ENCODE peak calls at places on chromosome 17, in four cellular contexts. One of them, this sample, is unnamed. For H3K4me1, the result is how much of the 10 kb centered on the place peaks cover.

GRCh38 chr17:78532922-78533640 is 44.1 kb downstream of the DNAH17 start:
- DNase-seq in breast epithelium: no peak
- DNase-seq in neural progenitor cell: no peak
- DNase-seq in CD8-positive, alpha-beta memory T cell: no peak
- DNase-seq in this sample: no peak

GRCh38 chr17:69228576-69228975 is at the start of gene ABCA10:
- DNase-seq in breast epithelium: no peak
- DNase-seq in neural progenitor cell: no peak
- DNase-seq in CD8-positive, alpha-beta memory T cell: no peak
- DNase-seq in this sample: no peak

GRCh38 chr17:17109896-17110295 is 67.6 kb downstream of the MPRIP start:
- DNase-seq in breast epithelium: no peak
- DNase-seq in neural progenitor cell: no peak
- DNase-seq in CD8-positive, alpha-beta memory T cell: peak
- DNase-seq in this sample: peak

GRCh38 chr17:78600181-78600651 is 23.0 kb upstream of the DNAH17 start:
- DNase-seq in breast epithelium: no peak
- DNase-seq in neural progenitor cell: no peak
- DNase-seq in CD8-positive, alpha-beta memory T cell: no peak
- DNase-seq in this sample: no peak

GRCh38 chr17:74424658-74425057 is 7.2 kb upstream of the GPRC5C start:
- DNase-seq in breast epithelium: no peak
- DNase-seq in neural progenitor cell: no peak
- DNase-seq in CD8-positive, alpha-beta memory T cell: no peak
- DNase-seq in this sample: no peak

GRCh38 chr17:67025216-67025792 is 19.1 kb upstream of the CACNG1 start:
- DNase-seq in breast epithelium: no peak
- DNase-seq in neural progenitor cell: no peak
- DNase-seq in CD8-positive, alpha-beta memory T cell: no peak
- DNase-seq in this sample: peak

GRCh38 chr17:61129876-61130275 is 269.8 kb upstream of the TBX2 start:
- DNase-seq in breast epithelium: no peak
- DNase-seq in neural progenitor cell: no peak
- DNase-seq in CD8-positive, alpha-beta memory T cell: no peak
- DNase-seq in this sample: no peak

GRCh38 chr17:17379197-17379991 is 76.2 kb downstream of the NT5M start:
- DNase-seq in breast epithelium: no peak
- DNase-seq in neural progenitor cell: peak
- DNase-seq in CD8-positive, alpha-beta memory T cell: no peak
- DNase-seq in this sample: no peak

GRCh38 chr17:27414271-27414670 is 42.0 kb upstream of the KSR1 start:
- DNase-seq in breast epithelium: no peak
- DNase-seq in neural progenitor cell: no peak
- DNase-seq in CD8-positive, alpha-beta memory T cell: no peak
- DNase-seq in this sample: no peak

GRCh38 chr17:2721603-2722002 is 10.0 kb upstream of the CLUH start:
- DNase-seq in breast epithelium: no peak
- DNase-seq in neural progenitor cell: no peak
- DNase-seq in CD8-positive, alpha-beta memory T cell: no peak
- DNase-seq in this sample: no peak

GRCh38 chr17:79691931-79692330 is 38.8 kb upstream of the ENPP7 start:
- DNase-seq in breast epithelium: peak
- DNase-seq in neural progenitor cell: no peak
- DNase-seq in CD8-positive, alpha-beta memory T cell: no peak
- DNase-seq in this sample: no peak

GRCh38 chr17:7739746-7740145 is 22.2 kb downstream of the DNAH2 start:
- DNase-seq in breast epithelium: no peak
- DNase-seq in neural progenitor cell: no peak
- DNase-seq in CD8-positive, alpha-beta memory T cell: no peak
- DNase-seq in this sample: no peak

GRCh38 chr17:78959803-78960202 is 19.9 kb downstream of the LGALS3BP start:
- DNase-seq in breast epithelium: no peak
- DNase-seq in neural progenitor cell: no peak
- DNase-seq in CD8-positive, alpha-beta memory T cell: no peak
- DNase-seq in this sample: no peak

GRCh38 chr17:48102700-48103378 is 1.6 kb upstream of the CBX1 start:
- DNase-seq in breast epithelium: no peak
- DNase-seq in neural progenitor cell: no peak
- DNase-seq in CD8-positive, alpha-beta memory T cell: no peak
- DNase-seq in this sample: no peak

GRCh38 chr17:345992-346785 is 6.4 kb downstream of the RPH3AL start:
- DNase-seq in breast epithelium: no peak
- DNase-seq in neural progenitor cell: no peak
- DNase-seq in CD8-positive, alpha-beta memory T cell: no peak
- DNase-seq in this sample: no peak

GRCh38 chr17:73705594-73705993 is 61.3 kb upstream of the SDK2 start:
- DNase-seq in breast epithelium: no peak
- DNase-seq in neural progenitor cell: no peak
- DNase-seq in CD8-positive, alpha-beta memory T cell: no peak
- DNase-seq in this sample: no peak

GRCh38 chr17:21295036-21295952 is 10.8 kb downstream of the MAP2K3 start:
- DNase-seq in breast epithelium: peak
- DNase-seq in neural progenitor cell: no peak
- DNase-seq in CD8-positive, alpha-beta memory T cell: no peak
- DNase-seq in this sample: no peak

GRCh38 chr17:49351572-49352140 is 10.4 kb downstream of the ZNF652 start:
- DNase-seq in breast epithelium: no peak
- DNase-seq in neural progenitor cell: no peak
- DNase-seq in CD8-positive, alpha-beta memory T cell: no peak
- DNase-seq in this sample: no peak

GRCh38 chr17:3977387-3977786 is 13.2 kb upstream of the ATP2A3 start:
- DNase-seq in breast epithelium: no peak
- DNase-seq in neural progenitor cell: no peak
- DNase-seq in CD8-positive, alpha-beta memory T cell: no peak
- DNase-seq in this sample: peak

GRCh38 chr17:54666559-54666958 is 234.1 kb upstream of the TOM1L1 start:
- DNase-seq in breast epithelium: no peak
- DNase-seq in neural progenitor cell: no peak
- DNase-seq in CD8-positive, alpha-beta memory T cell: no peak
- DNase-seq in this sample: no peak

GRCh38 chr17:1034652-1035210 is 37.8 kb downstream of the TIMM22 start:
- DNase-seq in breast epithelium: no peak
- DNase-seq in neural progenitor cell: no peak
- DNase-seq in CD8-positive, alpha-beta memory T cell: no peak
- DNase-seq in this sample: no peak

GRCh38 chr17:13920413-13920812 is 148.9 kb upstream of the COX10 start:
- DNase-seq in breast epithelium: no peak
- DNase-seq in neural progenitor cell: no peak
- DNase-seq in CD8-positive, alpha-beta memory T cell: no peak
- DNase-seq in this sample: no peak

GRCh38 chr17:4511199-4511932 is 12.7 kb downstream of the SPNS2 start:
- DNase-seq in breast epithelium: no peak
- DNase-seq in neural progenitor cell: no peak
- DNase-seq in CD8-positive, alpha-beta memory T cell: no peak
- DNase-seq in this sample: no peak

GRCh38 chr17:6669479-6670212 is 18.1 kb downstream of the C17orf100 start:
- DNase-seq in breast epithelium: no peak
- DNase-seq in neural progenitor cell: no peak
- DNase-seq in CD8-positive, alpha-beta memory T cell: no peak
- DNase-seq in this sample: no peak

GRCh38 chr17:17942846-17943245 is 29.4 kb downstream of the TOM1L2 start:
- DNase-seq in breast epithelium: no peak
- DNase-seq in neural progenitor cell: no peak
- DNase-seq in CD8-positive, alpha-beta memory T cell: no peak
- DNase-seq in this sample: no peak

GRCh38 chr17:17303010-17303846 is at the start of gene NT5M:
- DNase-seq in breast epithelium: peak
- DNase-seq in neural progenitor cell: peak
- DNase-seq in CD8-positive, alpha-beta memory T cell: peak
- DNase-seq in this sample: peak

GRCh38 chr17:72724375-72724774 is 368.1 kb downstream of the SLC39A11 start:
- DNase-seq in breast epithelium: no peak
- DNase-seq in neural progenitor cell: no peak
- DNase-seq in CD8-positive, alpha-beta memory T cell: no peak
- DNase-seq in this sample: no peak

GRCh38 chr17:15284537-15284936 is 19.4 kb upstream of the PMP22 start:
- DNase-seq in breast epithelium: no peak
- DNase-seq in neural progenitor cell: no peak
- DNase-seq in CD8-positive, alpha-beta memory T cell: no peak
- DNase-seq in this sample: no peak

GRCh38 chr17:12402963-12403622 is 262.6 kb upstream of the MYOCD start:
- DNase-seq in breast epithelium: no peak
- DNase-seq in neural progenitor cell: no peak
- DNase-seq in CD8-positive, alpha-beta memory T cell: no peak
- DNase-seq in this sample: no peak

GRCh38 chr17:35088647-35088910 is 25.1 kb upstream of the RFFL start:
- DNase-seq in breast epithelium: peak
- DNase-seq in neural progenitor cell: peak
- DNase-seq in CD8-positive, alpha-beta memory T cell: no peak
- DNase-seq in this sample: peak

GRCh38 chr17:4204676-4205075 is 59.1 kb downstream of the ANKFY1 start:
- DNase-seq in breast epithelium: peak
- DNase-seq in neural progenitor cell: no peak
- DNase-seq in CD8-positive, alpha-beta memory T cell: no peak
- DNase-seq in this sample: no peak

GRCh38 chr17:20234266-20234665 is 225.1 kb downstream of the SPECC1 start:
- DNase-seq in breast epithelium: no peak
- DNase-seq in neural progenitor cell: no peak
- DNase-seq in CD8-positive, alpha-beta memory T cell: peak
- DNase-seq in this sample: no peak

GRCh38 chr17:3003401-3004149 is 59.8 kb downstream of the OR1D5 start:
- DNase-seq in breast epithelium: peak
- DNase-seq in neural progenitor cell: no peak
- DNase-seq in CD8-positive, alpha-beta memory T cell: no peak
- DNase-seq in this sample: peak

GRCh38 chr17:16491703-16492612 is at the start of gene LRRC75A:
- DNase-seq in breast epithelium: no peak
- DNase-seq in neural progenitor cell: peak
- DNase-seq in CD8-positive, alpha-beta memory T cell: peak
- DNase-seq in this sample: peak

GRCh38 chr17:63279498-63280230 is 166.4 kb downstream of the CYB561 start:
- DNase-seq in breast epithelium: no peak
- DNase-seq in neural progenitor cell: no peak
- DNase-seq in CD8-positive, alpha-beta memory T cell: no peak
- DNase-seq in this sample: no peak
- H3K4me3 ChIP-seq in breast epithelium: no peak
- H3K4me3 ChIP-seq in neural progenitor cell: no peak
- H3K4me3 ChIP-seq in CD8-positive, alpha-beta memory T cell: no peak
- H3K4me3 ChIP-seq in this sample: no peak

GRCh38 chr17:75776399-75777242 is 8.0 kb upstream of the UNK start:
- DNase-seq in breast epithelium: no peak
- DNase-seq in neural progenitor cell: no peak
- DNase-seq in CD8-positive, alpha-beta memory T cell: no peak
- DNase-seq in this sample: no peak

GRCh38 chr17:75777243-75777922 is 7.2 kb upstream of the UNK start:
- DNase-seq in breast epithelium: no peak
- DNase-seq in neural progenitor cell: no peak
- DNase-seq in CD8-positive, alpha-beta memory T cell: no peak
- DNase-seq in this sample: no peak

GRCh38 chr17:75779987-75780889 is 4.4 kb upstream of the UNK start:
- DNase-seq in breast epithelium: no peak
- DNase-seq in neural progenitor cell: no peak
- DNase-seq in CD8-positive, alpha-beta memory T cell: no peak
- DNase-seq in this sample: no peak

GRCh38 chr17:75778861-75779249 is 5.8 kb upstream of the UNK start:
- DNase-seq in breast epithelium: peak
- DNase-seq in neural progenitor cell: peak
- DNase-seq in CD8-positive, alpha-beta memory T cell: peak
- DNase-seq in this sample: peak

DNA sequence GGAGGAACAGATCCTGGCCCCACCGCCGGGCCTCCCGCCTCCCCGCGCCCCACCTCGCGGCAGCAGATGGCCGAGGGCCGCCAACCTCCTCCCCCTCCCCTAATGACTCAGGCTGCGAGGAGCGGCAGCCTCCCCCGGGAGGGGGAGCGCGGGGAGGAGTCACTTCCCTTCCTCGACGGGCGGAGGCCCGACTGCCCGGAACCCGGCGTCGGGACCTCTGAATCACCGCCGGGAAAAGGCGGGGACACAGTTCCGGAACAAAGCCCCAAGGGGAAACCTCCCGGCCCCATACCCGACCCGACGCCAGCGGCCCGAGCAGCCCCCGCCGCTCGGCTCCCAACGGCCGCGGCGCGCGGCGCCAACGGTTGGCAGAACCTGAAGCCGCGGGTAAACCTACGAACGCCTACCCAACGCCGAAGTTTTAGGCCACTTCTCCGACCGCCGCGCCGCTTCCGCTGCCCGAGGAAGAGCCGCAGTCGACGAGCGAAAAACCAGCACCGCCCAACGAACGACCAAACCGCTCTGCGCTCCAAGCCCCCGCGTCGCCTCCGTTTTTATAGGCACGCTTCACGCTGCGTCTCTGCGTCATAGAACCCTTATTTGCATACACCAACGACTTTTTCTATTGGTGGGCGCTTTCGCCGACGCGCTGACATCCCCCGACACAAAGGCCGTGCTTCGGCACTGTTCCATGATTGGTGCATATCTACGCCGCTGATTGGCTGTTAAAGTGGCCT is 5.2 kb upstream of the UNK start:
- DNase-seq in breast epithelium: peak
- DNase-seq in neural progenitor cell: peak
- DNase-seq in CD8-positive, alpha-beta memory T cell: peak
- DNase-seq in this sample: peak
- H3K4me1 ChIP-seq in breast epithelium: under half
- H3K4me1 ChIP-seq in neural progenitor cell: under half
- H3K4me1 ChIP-seq in CD8-positive, alpha-beta memory T cell: under half
- H3K4me1 ChIP-seq in this sample: half or more

GRCh38 chr17:38353084-38353604 is 1.5 kb downstream of the SOCS7 start:
- DNase-seq in breast epithelium: no peak
- DNase-seq in neural progenitor cell: no peak
- DNase-seq in CD8-positive, alpha-beta memory T cell: no peak
- DNase-seq in this sample: no peak

GRCh38 chr17:38352245-38353083 is 820 bp downstream of the SOCS7 start:
- DNase-seq in breast epithelium: no peak
- DNase-seq in neural progenitor cell: peak
- DNase-seq in CD8-positive, alpha-beta memory T cell: peak
- DNase-seq in this sample: peak

GRCh38 chr17:38355256-38355655 is 3.6 kb downstream of the SOCS7 start:
- DNase-seq in breast epithelium: no peak
- DNase-seq in neural progenitor cell: no peak
- DNase-seq in CD8-positive, alpha-beta memory T cell: no peak
- DNase-seq in this sample: no peak

GRCh38 chr17:38354466-38354865 is 2.8 kb downstream of the SOCS7 start:
- DNase-seq in breast epithelium: no peak
- DNase-seq in neural progenitor cell: no peak
- DNase-seq in CD8-positive, alpha-beta memory T cell: no peak
- DNase-seq in this sample: no peak

DNA sequence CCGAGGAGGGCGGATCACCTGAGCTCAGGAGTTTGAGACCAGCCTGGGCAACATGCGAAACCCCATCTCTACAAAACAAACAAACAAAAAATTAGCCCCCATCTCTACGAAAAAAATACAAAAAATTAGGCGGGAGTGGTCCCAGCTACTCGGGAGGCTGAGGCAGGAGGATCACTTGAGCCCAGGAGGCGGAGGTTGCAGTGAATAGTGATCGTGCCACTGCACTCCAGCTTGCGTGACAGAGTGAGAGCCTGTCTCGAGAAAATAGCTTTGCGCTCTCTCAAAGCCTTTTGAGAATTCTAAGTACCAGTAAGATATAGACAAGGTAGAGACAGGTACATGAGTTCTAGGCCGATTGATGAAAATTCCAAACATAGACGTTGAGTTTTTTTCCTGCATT is 2.0 kb downstream of the SOCS7 start:
- DNase-seq in breast epithelium: no peak
- DNase-seq in neural progenitor cell: no peak
- DNase-seq in CD8-positive, alpha-beta memory T cell: no peak
- DNase-seq in this sample: no peak
- H3K4me3 ChIP-seq in breast epithelium: no peak
- H3K4me3 ChIP-seq in neural progenitor cell: peak
- H3K4me3 ChIP-seq in CD8-positive, alpha-beta memory T cell: no peak
- H3K4me3 ChIP-seq in this sample: peak

GRCh38 chr17:50422738-50423137 is 3.3 kb upstream of the ACSF2 start:
- DNase-seq in breast epithelium: no peak
- DNase-seq in neural progenitor cell: no peak
- DNase-seq in CD8-positive, alpha-beta memory T cell: no peak
- DNase-seq in this sample: no peak
- H3K4me1 ChIP-seq in breast epithelium: under half
- H3K4me1 ChIP-seq in neural progenitor cell: under half
- H3K4me1 ChIP-seq in CD8-positive, alpha-beta memory T cell: under half
- H3K4me1 ChIP-seq in this sample: half or more